ENCODE peak calls at places on chromosomes 4 and X, in four cellular contexts. One of them, this sample, is unnamed.

GRCh38 chrX:129761596-129761995 is 18.2 kb upstream of the SASH3 start:
- DNase-seq in stimulated activated CD8-positive, alpha-beta memory T cell treated with anti-CD3 and anti-CD28 coated beads, Interleukin-7, amount 100 ng/mL, for 1 hour: no peak
- DNase-seq in iris pigment epithelial cell: no peak
- DNase-seq in activated CD8-positive, alpha-beta memory T cell treated with anti-CD3 and anti-CD28 coated beads for 48 hours: no peak
- DNase-seq in this sample: no peak

GRCh38 chr4:141307241-141307689 is 86.6 kb downstream of the ZNF330 start:
- DNase-seq in iris pigment epithelial cell: peak
- DNase-seq in stimulated activated CD8-positive, alpha-beta memory T cell treated with anti-CD3 and anti-CD28 coated beads, Interleukin-7, amount 100 ng/mL, for 1 hour: peak
- DNase-seq in activated CD8-positive, alpha-beta memory T cell treated with anti-CD3 and anti-CD28 coated beads for 48 hours: peak
- DNase-seq in this sample: no peak

GRCh38 chrX:70359458-70359857 is 63.7 kb upstream of the GDPD2 start:
- DNase-seq in activated CD8-positive, alpha-beta memory T cell treated with anti-CD3 and anti-CD28 coated beads for 48 hours: no peak
- DNase-seq in iris pigment epithelial cell: no peak
- DNase-seq in stimulated activated CD8-positive, alpha-beta memory T cell treated with anti-CD3 and anti-CD28 coated beads, Interleukin-7, amount 100 ng/mL, for 1 hour: no peak
- DNase-seq in this sample: no peak

GRCh38 chr4:107564326-107564725 is 155.7 kb downstream of the PAPSS1 start:
- DNase-seq in iris pigment epithelial cell: peak
- DNase-seq in stimulated activated CD8-positive, alpha-beta memory T cell treated with anti-CD3 and anti-CD28 coated beads, Interleukin-7, amount 100 ng/mL, for 1 hour: no peak
- DNase-seq in activated CD8-positive, alpha-beta memory T cell treated with anti-CD3 and anti-CD28 coated beads for 48 hours: no peak
- DNase-seq in this sample: no peak

GRCh38 chr4:63764400-63764799 is 644.9 kb downstream of the TECRL start:
- DNase-seq in activated CD8-positive, alpha-beta memory T cell treated with anti-CD3 and anti-CD28 coated beads for 48 hours: no peak
- DNase-seq in iris pigment epithelial cell: no peak
- DNase-seq in stimulated activated CD8-positive, alpha-beta memory T cell treated with anti-CD3 and anti-CD28 coated beads, Interleukin-7, amount 100 ng/mL, for 1 hour: no peak
- DNase-seq in this sample: no peak

GRCh38 chr4:804804-805203 is 21.1 kb downstream of the CPLX1 start:
- DNase-seq in stimulated activated CD8-positive, alpha-beta memory T cell treated with anti-CD3 and anti-CD28 coated beads, Interleukin-7, amount 100 ng/mL, for 1 hour: no peak
- DNase-seq in activated CD8-positive, alpha-beta memory T cell treated with anti-CD3 and anti-CD28 coated beads for 48 hours: no peak
- DNase-seq in iris pigment epithelial cell: no peak
- DNase-seq in this sample: no peak

GRCh38 chr4:112245383-112245782 is 13.8 kb downstream of the AP1AR start:
- DNase-seq in activated CD8-positive, alpha-beta memory T cell treated with anti-CD3 and anti-CD28 coated beads for 48 hours: no peak
- DNase-seq in iris pigment epithelial cell: peak
- DNase-seq in stimulated activated CD8-positive, alpha-beta memory T cell treated with anti-CD3 and anti-CD28 coated beads, Interleukin-7, amount 100 ng/mL, for 1 hour: no peak
- DNase-seq in this sample: no peak

GRCh38 chr4:173530326-173531062 is 465 bp upstream of the HAND2 start:
- DNase-seq in iris pigment epithelial cell: no peak
- DNase-seq in activated CD8-positive, alpha-beta memory T cell treated with anti-CD3 and anti-CD28 coated beads for 48 hours: no peak
- DNase-seq in stimulated activated CD8-positive, alpha-beta memory T cell treated with anti-CD3 and anti-CD28 coated beads, Interleukin-7, amount 100 ng/mL, for 1 hour: no peak
- DNase-seq in this sample: no peak

GRCh38 chr4:1772869-1773538 is 20.1 kb upstream of the FGFR3 start:
- DNase-seq in iris pigment epithelial cell: no peak
- DNase-seq in activated CD8-positive, alpha-beta memory T cell treated with anti-CD3 and anti-CD28 coated beads for 48 hours: no peak
- DNase-seq in stimulated activated CD8-positive, alpha-beta memory T cell treated with anti-CD3 and anti-CD28 coated beads, Interleukin-7, amount 100 ng/mL, for 1 hour: no peak
- DNase-seq in this sample: no peak

GRCh38 chr4:110088670-110089069 is 109.7 kb downstream of the ELOVL6 start:
- DNase-seq in iris pigment epithelial cell: peak
- DNase-seq in activated CD8-positive, alpha-beta memory T cell treated with anti-CD3 and anti-CD28 coated beads for 48 hours: no peak
- DNase-seq in stimulated activated CD8-positive, alpha-beta memory T cell treated with anti-CD3 and anti-CD28 coated beads, Interleukin-7, amount 100 ng/mL, for 1 hour: no peak
- DNase-seq in this sample: no peak

GRCh38 chr4:183783933-183784622 is 121.0 kb upstream of the STOX2 start:
- DNase-seq in iris pigment epithelial cell: peak
- DNase-seq in stimulated activated CD8-positive, alpha-beta memory T cell treated with anti-CD3 and anti-CD28 coated beads, Interleukin-7, amount 100 ng/mL, for 1 hour: no peak
- DNase-seq in activated CD8-positive, alpha-beta memory T cell treated with anti-CD3 and anti-CD28 coated beads for 48 hours: no peak
- DNase-seq in this sample: no peak

GRCh38 chr4:25308266-25308665 is 4.3 kb upstream of the ZCCHC4 start:
- DNase-seq in iris pigment epithelial cell: peak
- DNase-seq in activated CD8-positive, alpha-beta memory T cell treated with anti-CD3 and anti-CD28 coated beads for 48 hours: no peak
- DNase-seq in stimulated activated CD8-positive, alpha-beta memory T cell treated with anti-CD3 and anti-CD28 coated beads, Interleukin-7, amount 100 ng/mL, for 1 hour: no peak
- DNase-seq in this sample: no peak

GRCh38 chr4:133147365-133147821 is 1.7 kb upstream of the PCDH10 start:
- DNase-seq in stimulated activated CD8-positive, alpha-beta memory T cell treated with anti-CD3 and anti-CD28 coated beads, Interleukin-7, amount 100 ng/mL, for 1 hour: no peak
- DNase-seq in activated CD8-positive, alpha-beta memory T cell treated with anti-CD3 and anti-CD28 coated beads for 48 hours: no peak
- DNase-seq in iris pigment epithelial cell: no peak
- DNase-seq in this sample: no peak

GRCh38 chr4:153205028-153205648 is 895 bp downstream of the TRIM2 start:
- DNase-seq in stimulated activated CD8-positive, alpha-beta memory T cell treated with anti-CD3 and anti-CD28 coated beads, Interleukin-7, amount 100 ng/mL, for 1 hour: no peak
- DNase-seq in iris pigment epithelial cell: no peak
- DNase-seq in activated CD8-positive, alpha-beta memory T cell treated with anti-CD3 and anti-CD28 coated beads for 48 hours: no peak
- DNase-seq in this sample: no peak

GRCh38 chr4:122412547-122412946 is 33.7 kb downstream of the ADAD1 start:
- DNase-seq in activated CD8-positive, alpha-beta memory T cell treated with anti-CD3 and anti-CD28 coated beads for 48 hours: no peak
- DNase-seq in stimulated activated CD8-positive, alpha-beta memory T cell treated with anti-CD3 and anti-CD28 coated beads, Interleukin-7, amount 100 ng/mL, for 1 hour: no peak
- DNase-seq in iris pigment epithelial cell: peak
- DNase-seq in this sample: no peak

GRCh38 chrX:96183843-96184242 is 500.8 kb upstream of the DIAPH2 start:
- DNase-seq in iris pigment epithelial cell: peak
- DNase-seq in stimulated activated CD8-positive, alpha-beta memory T cell treated with anti-CD3 and anti-CD28 coated beads, Interleukin-7, amount 100 ng/mL, for 1 hour: no peak
- DNase-seq in activated CD8-positive, alpha-beta memory T cell treated with anti-CD3 and anti-CD28 coated beads for 48 hours: no peak
- DNase-seq in this sample: no peak

GRCh38 chr4:13323916-13324315 is 160.2 kb downstream of the RAB28 start:
- DNase-seq in activated CD8-positive, alpha-beta memory T cell treated with anti-CD3 and anti-CD28 coated beads for 48 hours: no peak
- DNase-seq in stimulated activated CD8-positive, alpha-beta memory T cell treated with anti-CD3 and anti-CD28 coated beads, Interleukin-7, amount 100 ng/mL, for 1 hour: no peak
- DNase-seq in iris pigment epithelial cell: no peak
- DNase-seq in this sample: no peak

GRCh38 chr4:185209031-185209851 is at the start of gene SNX25:
- DNase-seq in stimulated activated CD8-positive, alpha-beta memory T cell treated with anti-CD3 and anti-CD28 coated beads, Interleukin-7, amount 100 ng/mL, for 1 hour: peak
- DNase-seq in activated CD8-positive, alpha-beta memory T cell treated with anti-CD3 and anti-CD28 coated beads for 48 hours: peak
- DNase-seq in iris pigment epithelial cell: peak
- DNase-seq in this sample: peak

GRCh38 chrX:23012162-23012561 is 12.4 kb downstream of the DDX53 start:
- DNase-seq in iris pigment epithelial cell: no peak
- DNase-seq in activated CD8-positive, alpha-beta memory T cell treated with anti-CD3 and anti-CD28 coated beads for 48 hours: no peak
- DNase-seq in stimulated activated CD8-positive, alpha-beta memory T cell treated with anti-CD3 and anti-CD28 coated beads, Interleukin-7, amount 100 ng/mL, for 1 hour: no peak
- DNase-seq in this sample: no peak

GRCh38 chr4:100417565-100417964 is 100.3 kb downstream of the EMCN start:
- DNase-seq in iris pigment epithelial cell: peak
- DNase-seq in activated CD8-positive, alpha-beta memory T cell treated with anti-CD3 and anti-CD28 coated beads for 48 hours: no peak
- DNase-seq in stimulated activated CD8-positive, alpha-beta memory T cell treated with anti-CD3 and anti-CD28 coated beads, Interleukin-7, amount 100 ng/mL, for 1 hour: no peak
- DNase-seq in this sample: no peak

GRCh38 chr4:2936773-2937145 is 26.4 kb downstream of the NOP14 start:
- DNase-seq in stimulated activated CD8-positive, alpha-beta memory T cell treated with anti-CD3 and anti-CD28 coated beads, Interleukin-7, amount 100 ng/mL, for 1 hour: no peak
- DNase-seq in iris pigment epithelial cell: peak
- DNase-seq in activated CD8-positive, alpha-beta memory T cell treated with anti-CD3 and anti-CD28 coated beads for 48 hours: no peak
- DNase-seq in this sample: no peak

GRCh38 chrX:119853449-119853848 is 686 bp upstream of the UPF3B start:
- DNase-seq in stimulated activated CD8-positive, alpha-beta memory T cell treated with anti-CD3 and anti-CD28 coated beads, Interleukin-7, amount 100 ng/mL, for 1 hour: no peak
- DNase-seq in iris pigment epithelial cell: no peak
- DNase-seq in activated CD8-positive, alpha-beta memory T cell treated with anti-CD3 and anti-CD28 coated beads for 48 hours: no peak
- DNase-seq in this sample: no peak

GRCh38 chrX:119223784-119224183 is 12.3 kb upstream of the PGRMC1 start:
- DNase-seq in stimulated activated CD8-positive, alpha-beta memory T cell treated with anti-CD3 and anti-CD28 coated beads, Interleukin-7, amount 100 ng/mL, for 1 hour: no peak
- DNase-seq in iris pigment epithelial cell: no peak
- DNase-seq in activated CD8-positive, alpha-beta memory T cell treated with anti-CD3 and anti-CD28 coated beads for 48 hours: no peak
- DNase-seq in this sample: no peak

GRCh38 chr4:182898479-182898799 is 18.7 kb downstream of the DCTD start:
- DNase-seq in activated CD8-positive, alpha-beta memory T cell treated with anti-CD3 and anti-CD28 coated beads for 48 hours: no peak
- DNase-seq in stimulated activated CD8-positive, alpha-beta memory T cell treated with anti-CD3 and anti-CD28 coated beads, Interleukin-7, amount 100 ng/mL, for 1 hour: no peak
- DNase-seq in iris pigment epithelial cell: no peak
- DNase-seq in this sample: no peak

GRCh38 chr4:5710065-5710961 is 688 bp upstream of the EVC start:
- DNase-seq in iris pigment epithelial cell: peak
- DNase-seq in activated CD8-positive, alpha-beta memory T cell treated with anti-CD3 and anti-CD28 coated beads for 48 hours: no peak
- DNase-seq in stimulated activated CD8-positive, alpha-beta memory T cell treated with anti-CD3 and anti-CD28 coated beads, Interleukin-7, amount 100 ng/mL, for 1 hour: no peak
- DNase-seq in this sample: no peak

GRCh38 chr4:100988876-100989275 is 358.4 kb downstream of the PPP3CA start:
- DNase-seq in activated CD8-positive, alpha-beta memory T cell treated with anti-CD3 and anti-CD28 coated beads for 48 hours: no peak
- DNase-seq in iris pigment epithelial cell: no peak
- DNase-seq in stimulated activated CD8-positive, alpha-beta memory T cell treated with anti-CD3 and anti-CD28 coated beads, Interleukin-7, amount 100 ng/mL, for 1 hour: no peak
- DNase-seq in this sample: no peak

GRCh38 chrX:44974462-44974861 is 101.5 kb downstream of the KDM6A start:
- DNase-seq in stimulated activated CD8-positive, alpha-beta memory T cell treated with anti-CD3 and anti-CD28 coated beads, Interleukin-7, amount 100 ng/mL, for 1 hour: no peak
- DNase-seq in iris pigment epithelial cell: peak
- DNase-seq in activated CD8-positive, alpha-beta memory T cell treated with anti-CD3 and anti-CD28 coated beads for 48 hours: no peak
- DNase-seq in this sample: no peak

GRCh38 chrX:10254746-10255145 is 98.0 kb downstream of the CLCN4 start:
- DNase-seq in stimulated activated CD8-positive, alpha-beta memory T cell treated with anti-CD3 and anti-CD28 coated beads, Interleukin-7, amount 100 ng/mL, for 1 hour: no peak
- DNase-seq in activated CD8-positive, alpha-beta memory T cell treated with anti-CD3 and anti-CD28 coated beads for 48 hours: no peak
- DNase-seq in iris pigment epithelial cell: peak
- DNase-seq in this sample: no peak

GRCh38 chr4:84286048-84286447 is 213.0 kb downstream of the NKX6-1 start:
- DNase-seq in iris pigment epithelial cell: no peak
- DNase-seq in activated CD8-positive, alpha-beta memory T cell treated with anti-CD3 and anti-CD28 coated beads for 48 hours: no peak
- DNase-seq in stimulated activated CD8-positive, alpha-beta memory T cell treated with anti-CD3 and anti-CD28 coated beads, Interleukin-7, amount 100 ng/mL, for 1 hour: no peak
- DNase-seq in this sample: no peak

GRCh38 chrX:109936114-109936513 is 66.8 kb upstream of the TMEM164 start:
- DNase-seq in iris pigment epithelial cell: peak
- DNase-seq in activated CD8-positive, alpha-beta memory T cell treated with anti-CD3 and anti-CD28 coated beads for 48 hours: no peak
- DNase-seq in stimulated activated CD8-positive, alpha-beta memory T cell treated with anti-CD3 and anti-CD28 coated beads, Interleukin-7, amount 100 ng/mL, for 1 hour: no peak
- DNase-seq in this sample: no peak

This sample was measured in cerebellar nuclear complex.